ENCODE peak calls at places on chromosomes 12 and 14, in nine cellular contexts. N is keratinocyte; F is activated gamma-delta T cell treated with Interleukin-2 at 50 U/mL for 16 hours; B is GM19239; G is stimulated activated CD4-positive, alpha-beta T cell treated with anti-CD3 and anti-CD28 coated beads, Interleukin-15, amount 100 ng/mL, for 1 hour; W is activated CD4-positive, alpha-beta T cell treated with anti-CD3 and anti-CD28 coated beads, Interleukin-2, amount 50 U/mL, for 24 hours; R is right cardiac atrium; C is occipital lobe; T is foreskin melanocyte. I is an unnamed sample.
A peak's percentile ranks its signal among the peaks of the same experiment; 100 is the strongest.

GRCh38 chr12:29732211-29732992 is 51.3 kb downstream of the TMTC1 start:
- DNase-seq in R (no peak), C (no peak), T (no peak), N (no peak), G (no peak), F (no peak), W (no peak), B (no peak), I (no peak)

GRCh38 chr14:25484194-25484593 is 434.2 kb upstream of the STXBP6 start:
- DNase-seq in F (no peak), G (no peak), R (no peak), N (no peak), C (no peak), T (no peak), B (no peak), W (no peak), I (no peak)

GRCh38 chr12:82672811-82673495 is 13.8 kb upstream of the TMTC2 start:
- DNase-seq in N (no peak), B (no peak), R (no peak), G (no peak), C (no peak), W (no peak), F (no peak), T (peak; percentile 17), I (no peak)

GRCh38 chr12:54294152-54294913 is 6.5 kb downstream of the NFE2 start:
- DNase-seq in W (peak; percentile 37), T (peak; percentile 58), F (peak; percentile 54), G (peak; percentile 39), B (peak; percentile 49), N (no peak), R (peak; percentile 71), C (peak; percentile 25), I (peak; percentile 63)

GRCh38 chr14:65117795-65118746 is 15.8 kb upstream of the MAX start:
- DNase-seq in B (no peak), N (no peak), T (no peak), F (no peak), W (no peak), G (no peak), C (no peak), R (no peak), I (no peak)

GRCh38 chr12:119115296-119115905 is 63.3 kb upstream of the HSPB8 start:
- DNase-seq in T (peak; percentile 17), C (no peak), R (no peak), G (no peak), W (peak; percentile 3), B (peak; percentile 46), N (no peak), F (no peak), I (peak; percentile 39)

GRCh38 chr12:59928416-59928815 is 332.6 kb downstream of the SLC16A7 start:
- DNase-seq in R (no peak), F (no peak), W (no peak), T (no peak), G (no peak), B (no peak), N (peak; percentile 50), C (no peak), I (peak; percentile 56)

GRCh38 chr12:28535216-28535615 is 345.0 kb downstream of the CCDC91 start:
- DNase-seq in F (no peak), C (no peak), N (no peak), B (no peak), W (no peak), T (peak; percentile 69), R (no peak), G (no peak), I (peak; percentile 31)

GRCh38 chr12:80419660-80420059 is 24.4 kb upstream of the PTPRQ start:
- DNase-seq in T (no peak), N (no peak), W (no peak), R (no peak), C (no peak), G (no peak), F (no peak), B (no peak), I (no peak)

GRCh38 chr12:93146278-93146939 is 217.3 kb upstream of the EEA1 start:
- DNase-seq in R (no peak), F (no peak), C (no peak), N (no peak), G (no peak), W (no peak), B (no peak), T (peak; percentile 65), I (peak; percentile 60)

GRCh38 chr14:55220230-55220629 is 28.8 kb upstream of the DLGAP5 start:
- DNase-seq in F (no peak), T (no peak), N (no peak), W (no peak), B (no peak), C (no peak), G (no peak), R (no peak), I (peak; percentile 10)

GRCh38 chr14:91231446-91231845 is 13.1 kb downstream of the GPR68 start:
- DNase-seq in F (no peak), B (no peak), T (no peak), N (no peak), C (no peak), R (no peak), G (no peak), W (no peak), I (no peak)

GRCh38 chr12:56941299-56942017 is 7.2 kb upstream of the SDR9C7 start:
- DNase-seq in R (no peak), W (no peak), G (no peak), F (no peak), T (no peak), C (peak; percentile 32), B (no peak), N (peak; percentile 78), I (peak; percentile 80)

GRCh38 chr12:79333144-79333543 is 357.6 kb downstream of the PAWR start:
- DNase-seq in N (no peak), F (no peak), T (no peak), B (no peak), C (no peak), R (no peak), G (no peak), W (no peak), I (no peak)

GRCh38 chr12:103182299-103182698 is 224.8 kb downstream of the ASCL1 start:
- DNase-seq in F (no peak), T (no peak), B (no peak), N (no peak), C (no peak), R (no peak), G (no peak), W (no peak), I (no peak)

GRCh38 chr12:14960548-14961465 is 594 bp downstream of the ARHGDIB start:
- DNase-seq in N (peak; percentile 57), F (peak; percentile 54), T (peak; percentile 13), C (no peak), R (peak; percentile 68), W (peak; percentile 23), G (no peak), B (no peak), I (peak; percentile 76)

GRCh38 chr12:118493962-118494361 is 117.6 kb downstream of the SUDS3 start:
- DNase-seq in B (no peak), F (no peak), N (no peak), G (no peak), C (no peak), R (no peak), T (no peak), W (no peak), I (no peak)

GRCh38 chr14:90630407-90630806 is 185.8 kb downstream of the TTC7B start:
- DNase-seq in W (no peak), B (no peak), R (no peak), G (no peak), T (no peak), N (no peak), F (no peak), C (no peak), I (peak; percentile 94)

GRCh38 chr14:29895591-29896043 is 32.0 kb downstream of the PRKD1 start:
- DNase-seq in N (no peak), F (no peak), G (no peak), T (no peak), W (no peak), R (peak; percentile 55), C (no peak), B (no peak), I (no peak)

GRCh38 chr14:37143500-37143874 is 28.9 kb downstream of the SLC25A21 start:
- DNase-seq in G (no peak), T (no peak), R (no peak), F (no peak), C (no peak), N (no peak), W (no peak), B (no peak), I (no peak)

GRCh38 chr12:108117163-108117849 is 11.8 kb upstream of the WSCD2 start:
- DNase-seq in R (no peak), W (no peak), F (no peak), N (peak; percentile 56), G (no peak), B (no peak), T (no peak), C (no peak), I (peak; percentile 29)

GRCh38 chr12:72098622-72099021 is 160.0 kb downstream of the TPH2 start:
- DNase-seq in N (no peak), G (no peak), F (no peak), W (no peak), B (no peak), R (no peak), T (no peak), C (no peak), I (no peak)

GRCh38 chr14:93007225-93007997 is 84.5 kb downstream of the CHGA start:
- DNase-seq in G (no peak), C (peak; percentile 60), R (peak; percentile 62), W (no peak), T (peak; percentile 70), N (peak; percentile 17), B (peak; percentile 42), F (no peak), I (peak; percentile 79)

GRCh38 chr14:102469261-102469660 is 40.3 kb downstream of the ANKRD9 start:
- DNase-seq in R (no peak), N (no peak), T (no peak), F (no peak), C (no peak), G (no peak), B (no peak), W (no peak), I (no peak)

GRCh38 chr12:120874547-120875245 is 29.5 kb downstream of the SPPL3 start:
- DNase-seq in C (no peak), T (no peak), G (no peak), N (no peak), R (no peak), B (no peak), W (no peak), F (no peak), I (no peak)

GRCh38 chr14:73751157-73751691 is 37.0 kb upstream of the PNMA1 start:
- DNase-seq in F (no peak), N (no peak), B (no peak), C (no peak), W (no peak), R (no peak), G (no peak), T (no peak), I (no peak)

GRCh38 chr12:117144599-117144998 is 45.4 kb upstream of the TESC start:
- DNase-seq in T (no peak), N (no peak), R (no peak), B (no peak), W (no peak), F (no peak), C (no peak), G (no peak), I (no peak)

GRCh38 chr14:79516009-79516408 is 695.3 kb downstream of the DIO2 start:
- DNase-seq in F (no peak), C (no peak), G (no peak), R (no peak), B (no peak), T (no peak), N (no peak), W (no peak), I (no peak)

GRCh38 chr12:102948941-102949352 is 8.5 kb upstream of the ASCL1 start:
- DNase-seq in C (peak; percentile 20), W (peak; percentile 34), N (no peak), B (no peak), F (peak; percentile 50), G (peak; percentile 45), R (peak; percentile 65), T (peak; percentile 23), I (peak; percentile 42)

GRCh38 chr14:70882771-70883492 is 24.3 kb upstream of the PCNX1 start:
- DNase-seq in B (no peak), C (no peak), F (no peak), R (no peak), G (no peak), N (no peak), W (no peak), T (no peak), I (peak; percentile 80)

GRCh38 chr12:132806857-132807256 is 21.8 kb downstream of the GOLGA3 start:
- DNase-seq in T (no peak), N (no peak), G (no peak), B (no peak), F (no peak), W (no peak), R (peak; percentile 47), C (peak; percentile 31), I (no peak)

I was measured in MCF 10A.